ENCODE peak calls at places on chromosomes 2 and 18, in eight cellular contexts. Q is gastrocnemius medialis, P is body of pancreas, N is MCF 10A, W is cardiac muscle cell, B is heart right ventricle, Z is bronchial epithelial cell, O is A549. F is an unnamed sample.
A peak's percentile ranks its signal among the peaks of the same experiment; 100 is the strongest.

GRCh38 chr2:19929226-19929625 is 27.4 kb upstream of the TTC32 start:
- DNase-seq in Q (no peak), P (no peak), N (no peak), W (no peak), B (no peak), Z (peak; percentile 22), O (no peak), F (no peak)

GRCh38 chr2:96499061-96499960 is 5.8 kb downstream of the NEURL3 start:
- DNase-seq in Q (no peak), P (no peak), N (no peak), W (no peak), B (no peak), Z (no peak), O (no peak), F (no peak)

GRCh38 chr18:50247562-50247961 is 18.7 kb downstream of the CFAP53 start:
- DNase-seq in Q (no peak), P (no peak), N (no peak), W (no peak), B (no peak), Z (no peak), O (no peak), F (no peak)

GRCh38 chr18:25283769-25284168 is 68.2 kb downstream of the ZNF521 start:
- DNase-seq in Q (no peak), P (no peak), N (no peak), W (no peak), B (no peak), Z (no peak), O (no peak), F (no peak)

GRCh38 chr2:157839162-157839801 is 36.8 kb downstream of the ACVR1 start:
- DNase-seq in Q (peak; percentile 71), P (no peak), N (peak; percentile 54), W (peak; percentile 60), B (no peak), Z (peak; percentile 15), O (no peak), F (peak; percentile 17)

GRCh38 chr18:55088000-55088401 is 128.7 kb upstream of the CCDC68 start:
- DNase-seq in Q (no peak), P (no peak), N (no peak), W (no peak), B (no peak), Z (peak; percentile 45), O (peak; percentile 30), F (no peak)

GRCh38 chr2:3145471-3146027 is 232.1 kb downstream of the EIPR1 start:
- DNase-seq in Q (no peak), P (no peak), N (no peak), W (no peak), B (no peak), Z (no peak), O (no peak), F (no peak)

GRCh38 chr2:19769513-19769912 is 132.3 kb downstream of the TTC32 start:
- DNase-seq in Q (no peak), P (no peak), N (peak; percentile 42), W (peak; percentile 43), B (no peak), Z (peak; percentile 54), O (peak; percentile 33), F (no peak)

GRCh38 chr2:171316220-171316619 is 117.6 kb downstream of the METTL8 start:
- DNase-seq in Q (no peak), P (no peak), N (no peak), W (no peak), B (no peak), Z (peak; percentile 5), O (no peak), F (peak; percentile 17)

GRCh38 chr2:54457326-54458023 is 1.3 kb downstream of the SPTBN1 start:
- DNase-seq in Q (no peak), P (peak; percentile 26), N (no peak), W (no peak), B (no peak), Z (no peak), O (peak; percentile 39), F (peak; percentile 34)

GRCh38 chr2:19810637-19811036 is 91.1 kb downstream of the TTC32 start:
- DNase-seq in Q (no peak), P (no peak), N (no peak), W (no peak), B (peak; percentile 22), Z (no peak), O (no peak), F (no peak)

GRCh38 chr18:303011-303410 is 35.2 kb upstream of the THOC1 start:
- DNase-seq in Q (no peak), P (no peak), N (no peak), W (no peak), B (no peak), Z (no peak), O (no peak), F (no peak)

GRCh38 chr18:302097-302496 is 34.2 kb upstream of the THOC1 start:
- DNase-seq in Q (no peak), P (no peak), N (no peak), W (no peak), B (peak; percentile 29), Z (no peak), O (no peak), F (no peak)

GRCh38 chr18:306608-307255 is 38.9 kb upstream of the THOC1 start:
- DNase-seq in Q (no peak), P (no peak), N (no peak), W (no peak), B (no peak), Z (no peak), O (no peak), F (no peak)

GRCh38 chr18:303578-303977 is 35.7 kb upstream of the THOC1 start:
- DNase-seq in Q (no peak), P (no peak), N (no peak), W (no peak), B (no peak), Z (no peak), O (no peak), F (no peak)

DNA sequence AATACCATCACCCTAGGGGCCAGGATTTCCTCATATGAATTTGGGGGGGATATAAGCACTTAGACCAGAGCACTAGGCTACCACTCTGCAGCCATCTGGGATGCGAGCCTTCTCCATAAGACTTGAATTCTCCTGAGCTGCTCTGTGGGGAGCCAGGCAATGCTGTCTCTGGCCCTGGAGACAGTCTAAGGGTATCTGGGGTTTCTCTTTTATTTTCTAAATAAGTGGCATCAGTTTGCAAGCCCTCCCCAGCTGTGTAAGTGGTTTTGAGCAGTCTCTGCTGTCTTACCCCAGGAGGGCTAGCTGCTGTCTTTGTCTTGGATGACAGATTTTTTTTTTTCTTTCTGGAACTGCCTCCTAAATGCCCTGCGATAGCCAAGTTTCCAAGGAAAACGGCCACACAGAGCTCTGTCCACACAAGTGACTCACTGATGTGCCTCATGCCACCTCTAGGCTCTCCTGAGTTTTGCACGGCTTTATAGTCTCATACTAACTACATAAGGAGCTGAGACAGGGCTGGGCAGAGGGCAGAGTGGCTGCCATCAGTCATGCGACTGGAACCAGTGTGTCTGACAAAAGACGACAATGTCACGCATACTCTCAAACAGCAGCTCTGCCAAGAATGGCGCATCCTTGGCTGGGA is 37.2 kb upstream of the THOC1 start:
- DNase-seq in Q (no peak), P (no peak), N (peak; percentile 18), W (no peak), B (no peak), Z (no peak), O (no peak), F (no peak)
- TF ChIP-seq CTCF in Q (no peak), P (no peak), N (no peak), W (no peak), B (no peak), Z (no peak), O (no peak), F (no peak)

GRCh38 chr2:99442837-99443236 is 47.0 kb downstream of the REV1 start:
- DNase-seq in Q (no peak), P (no peak), N (peak; percentile 32), W (peak; percentile 19), B (no peak), Z (peak; percentile 49), O (peak; percentile 24), F (no peak)
- TF ChIP-seq CTCF in Q (peak; percentile 18), P (peak; percentile 20), N (no peak), W (peak; percentile 23), B (peak; percentile 41), Z (peak; percentile 37), O (peak; percentile 11), F (no peak)

GRCh38 chr18:36441872-36442271 is 144.4 kb downstream of the FHOD3 start:
- DNase-seq in Q (no peak), P (no peak), N (peak; percentile 73), W (peak; percentile 87), B (no peak), Z (peak; percentile 74), O (no peak), F (no peak)

GRCh38 chr18:36446059-36446458 is 148.5 kb downstream of the FHOD3 start:
- DNase-seq in Q (no peak), P (no peak), N (peak; percentile 19), W (no peak), B (no peak), Z (peak; percentile 73), O (no peak), F (no peak)

GRCh38 chr18:36440614-36441013 is 143.1 kb downstream of the FHOD3 start:
- DNase-seq in Q (no peak), P (no peak), N (no peak), W (no peak), B (no peak), Z (no peak), O (no peak), F (no peak)

GRCh38 chr18:36442717-36443116 is 145.2 kb downstream of the FHOD3 start:
- DNase-seq in Q (no peak), P (no peak), N (no peak), W (no peak), B (no peak), Z (no peak), O (no peak), F (no peak)

DNA sequence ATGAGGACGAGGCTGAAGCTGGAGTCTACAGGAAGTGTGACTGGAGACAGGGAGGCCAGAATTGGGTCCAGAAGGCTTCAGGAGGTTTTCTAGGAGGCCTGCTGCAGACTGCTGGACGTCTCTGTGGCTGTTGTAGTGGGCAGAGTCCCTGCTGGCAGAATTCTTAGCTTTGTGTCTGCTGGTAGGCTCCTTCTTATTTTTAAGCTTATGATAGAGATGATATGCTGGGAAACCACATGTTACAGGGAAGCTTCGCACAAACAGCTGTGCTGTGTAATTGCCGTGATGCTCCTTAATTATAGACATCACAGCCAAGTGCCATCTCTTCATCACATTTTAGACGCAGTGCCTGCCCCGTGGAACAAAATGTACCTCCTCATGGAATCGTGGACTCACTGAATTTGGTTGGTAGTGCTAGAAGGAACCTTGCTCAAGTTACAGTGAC is 143.9 kb downstream of the FHOD3 start:
- DNase-seq in Q (no peak), P (no peak), N (no peak), W (peak; percentile 45), B (no peak), Z (no peak), O (no peak), F (no peak)
- TF ChIP-seq CTCF in Q (no peak), P (no peak), N (no peak), W (no peak), B (no peak), Z (no peak), O (no peak), F (no peak)

DNA sequence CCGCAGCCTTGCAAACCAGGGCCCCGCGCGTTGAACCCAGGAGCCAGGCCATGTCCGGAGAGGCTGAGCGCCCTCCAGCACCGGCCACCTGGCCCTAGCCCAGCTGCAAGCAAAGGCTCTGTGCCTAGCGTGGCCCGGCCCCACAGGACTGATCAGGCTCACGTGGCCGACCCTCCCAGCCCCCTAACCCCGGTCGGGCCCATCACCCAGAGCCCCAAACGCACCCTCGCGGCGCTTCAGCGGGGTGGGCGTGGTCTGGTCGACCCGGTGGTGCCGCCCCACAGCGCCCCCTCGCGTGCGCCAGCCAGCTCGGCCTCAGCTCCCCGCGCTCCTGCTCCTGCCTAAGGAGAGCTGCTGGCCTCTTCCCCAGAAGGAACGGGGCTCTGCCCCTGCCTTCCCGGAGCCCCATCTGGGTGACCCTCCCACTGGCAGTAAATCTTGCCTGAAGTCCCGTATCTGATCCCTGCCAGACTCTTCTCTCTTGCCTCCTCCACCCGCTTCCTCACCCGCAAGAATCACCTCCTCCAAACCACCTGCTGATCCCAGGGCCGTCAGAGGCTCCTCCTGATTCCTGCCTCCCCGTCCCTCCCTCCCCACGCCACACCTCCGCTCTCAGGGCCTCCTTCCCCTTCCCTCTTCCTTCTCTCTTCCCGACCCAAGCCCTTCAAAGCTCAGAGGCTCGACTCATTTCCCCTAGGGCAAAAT is 12.3 kb upstream of the TEX51 start:
- DNase-seq in Q (no peak), P (peak; percentile 77), N (peak; percentile 1), W (peak; percentile 78), B (peak; percentile 26), Z (no peak), O (peak; percentile 74), F (peak; percentile 84)
- TF ChIP-seq CTCF in Q (peak; percentile 65), P (peak; percentile 56), N (no peak), W (peak; percentile 81), B (peak; percentile 79), Z (no peak), O (peak; percentile 77), F (peak; percentile 88)